ENCODE peak calls at places on chromosome 2, in four cellular contexts. H is NB4, I is globus pallidus, C is Calu3. O is an unnamed sample.

GRCh38 chr2:12205086-12205485 is 458.7 kb downstream of the LPIN1 start:
- DNase-seq in I (no peak), H (peak), C (no peak), O (no peak)

GRCh38 chr2:96554293-96555145 is 18.0 kb downstream of the ARID5A start:
- DNase-seq in I (peak), C (peak), H (peak), O (peak)

GRCh38 chr2:65416945-65417344 is 15.5 kb downstream of the SPRED2 start:
- DNase-seq in H (no peak), I (no peak), C (peak), O (peak)

GRCh38 chr2:14601070-14601770 is 31.3 kb upstream of the LRATD1 start:
- DNase-seq in I (no peak), C (no peak), H (no peak), O (no peak)

GRCh38 chr2:162520959-162521358 is 177.0 kb downstream of the GCA start:
- DNase-seq in H (no peak), I (no peak), C (peak), O (no peak)

GRCh38 chr2:164155558-164155957 is 419.8 kb upstream of the FIGN start:
- DNase-seq in I (no peak), C (no peak), H (no peak), O (no peak)

GRCh38 chr2:240205348-240205747 is 64.9 kb upstream of the OTOS start:
- DNase-seq in C (peak), I (no peak), H (no peak), O (no peak)

GRCh38 chr2:144130551-144130950 is 389.4 kb downstream of the ZEB2 start:
- DNase-seq in H (no peak), C (no peak), I (no peak), O (no peak)

GRCh38 chr2:205657579-205657978 is 24.7 kb upstream of the NRP2 start:
- DNase-seq in I (no peak), H (no peak), C (no peak), O (no peak)

GRCh38 chr2:120703330-120703994 is 32.2 kb upstream of the GLI2 start:
- DNase-seq in C (peak), H (peak), I (no peak), O (no peak)

GRCh38 chr2:43075054-43075593 is 151.3 kb downstream of the ZFP36L2 start:
- DNase-seq in C (peak), I (no peak), H (no peak), O (peak)

GRCh38 chr2:230130668-230131364 is 62.1 kb upstream of the SLC16A14 start:
- DNase-seq in H (no peak), C (peak), I (no peak), O (peak)

GRCh38 chr2:122764019-122764418 is 1008.6 kb downstream of the TSN start:
- DNase-seq in C (no peak), H (no peak), I (no peak), O (no peak)

GRCh38 chr2:65159921-65160320 is 30.0 kb upstream of the RAB1A start:
- DNase-seq in I (no peak), H (peak), C (no peak), O (no peak)

GRCh38 chr2:231926180-231926741 is at the start of gene NPPC:
- DNase-seq in C (peak), I (peak), H (peak), O (peak)

GRCh38 chr2:143856973-143857372 is 662.9 kb downstream of the ZEB2 start:
- DNase-seq in I (no peak), C (no peak), H (no peak), O (no peak)

GRCh38 chr2:53575606-53576360 is 191.8 kb upstream of the CHAC2 start:
- DNase-seq in C (no peak), H (no peak), I (no peak), O (no peak)

GRCh38 chr2:242098445-242099128 is 229.1 kb downstream of the RTP5 start:
- DNase-seq in C (no peak), I (no peak), H (peak), O (no peak)

GRCh38 chr2:95267458-95268207 is 6.6 kb upstream of the PROM2 start:
- DNase-seq in C (no peak), I (no peak), H (no peak), O (peak)

GRCh38 chr2:199261221-199261620 is 196.5 kb downstream of the SATB2 start:
- DNase-seq in H (no peak), I (peak), C (peak), O (no peak)

GRCh38 chr2:95384854-95385569 is 17.5 kb upstream of the FAHD2A start:
- DNase-seq in C (no peak), H (no peak), I (no peak), O (peak)

GRCh38 chr2:141271346-141271745 is 859.5 kb downstream of the LRP1B start:
- DNase-seq in H (no peak), C (no peak), I (no peak), O (no peak)

GRCh38 chr2:229501051-229501794 is 213.1 kb downstream of the DNER start:
- DNase-seq in I (no peak), H (no peak), C (no peak), O (no peak)

GRCh38 chr2:40380721-40381120 is 71.2 kb downstream of the SLC8A1 start:
- DNase-seq in H (no peak), C (no peak), I (no peak), O (no peak)

GRCh38 chr2:11932053-11932512 is 185.7 kb downstream of the LPIN1 start:
- DNase-seq in I (no peak), H (no peak), C (no peak), O (no peak)

GRCh38 chr2:200585730-200586643 is at the start of gene AOX1:
- DNase-seq in I (peak), C (peak), H (no peak), O (peak)

O was measured in colonic mucosa.